ENCODE peak calls at places on chromosomes 4 and X, in five cellular contexts. U is GM23338, V is A673, T is left ventricle myocardium inferior, X is right lobe of liver. R is an unnamed sample.

GRCh38 chr4:129350800-129351199 is 254.8 kb downstream of the C4orf33 start:
- DNase-seq in U (no peak), X (no peak), V (no peak), T (no peak), R (no peak)

GRCh38 chr4:182863501-182863900 is 53.7 kb downstream of the DCTD start:
- DNase-seq in T (no peak), V (no peak), X (no peak), U (no peak), R (no peak)

GRCh38 chrX:29143356-29143755 is 556.1 kb downstream of the IL1RAPL1 start:
- DNase-seq in T (no peak), V (no peak), U (no peak), X (no peak), R (no peak)

GRCh38 chr4:40820101-40820500 is 70.3 kb downstream of the NSUN7 start:
- DNase-seq in X (no peak), V (no peak), T (no peak), U (no peak), R (no peak)

GRCh38 chrX:154032156-154032555 is 12.5 kb upstream of the IRAK1 start:
- DNase-seq in V (no peak), X (no peak), T (no peak), U (no peak), R (no peak)

GRCh38 chr4:79913581-79913980 is 159.4 kb downstream of the ANTXR2 start:
- DNase-seq in T (no peak), X (no peak), V (no peak), U (no peak), R (no peak)

GRCh38 chr4:8473198-8473919 is 32.8 kb downstream of the TRMT44 start:
- DNase-seq in V (no peak), X (no peak), T (no peak), U (no peak), R (no peak)

GRCh38 chr4:86718152-86718551 is 124.0 kb downstream of the PTPN13 start:
- DNase-seq in T (no peak), U (no peak), V (no peak), X (no peak), R (no peak)

GRCh38 chr4:110139815-110140214 is 58.6 kb downstream of the ELOVL6 start:
- DNase-seq in T (no peak), X (no peak), V (no peak), U (no peak), R (no peak)

GRCh38 chr4:7719354-7720174 is 220.1 kb downstream of the AFAP1 start:
- DNase-seq in T (peak; percentile 50), V (peak; percentile 69), U (peak; percentile 90), X (peak; percentile 71), R (peak; percentile 99)

GRCh38 chrX:23854945-23855344 is 52.8 kb downstream of the APOO start:
- DNase-seq in X (no peak), U (no peak), V (no peak), T (no peak), R (no peak)

GRCh38 chrX:17164936-17165335 is 210.1 kb upstream of the NHS start:
- DNase-seq in U (no peak), X (no peak), T (no peak), V (no peak), R (no peak)

GRCh38 chrX:23729214-23729613 is 13.9 kb downstream of the ACOT9 start:
- DNase-seq in V (no peak), U (no peak), T (no peak), X (no peak), R (no peak)

GRCh38 chr4:151198748-151199147 is 78.2 kb upstream of the PRSS48 start:
- DNase-seq in T (no peak), X (no peak), U (no peak), V (no peak), R (no peak)

GRCh38 chr4:47669946-47670345 is 167.9 kb downstream of the CORIN start:
- DNase-seq in U (no peak), X (no peak), V (no peak), T (no peak), R (no peak)

GRCh38 chr4:8761167-8761823 is 110.3 kb downstream of the HMX1 start:
- DNase-seq in T (no peak), V (no peak), U (no peak), X (no peak), R (no peak)

GRCh38 chrX:9459349-9459748 is 5.5 kb upstream of the TBL1X start:
- DNase-seq in V (no peak), U (no peak), X (no peak), T (no peak), R (no peak)

GRCh38 chr4:122718265-122718664 is 14.2 kb upstream of the BBS12 start:
- DNase-seq in T (no peak), X (no peak), V (no peak), U (no peak), R (no peak)

GRCh38 chrX:136162827-136163427 is 15.6 kb downstream of the FHL1 start:
- DNase-seq in X (peak; percentile 52), T (peak; percentile 54), V (peak; percentile 66), U (peak; percentile 71), R (peak; percentile 19)

GRCh38 chr4:156515295-156515694 is 456.3 kb downstream of the PDGFC start:
- DNase-seq in V (peak; percentile 62), X (no peak), U (no peak), T (no peak), R (no peak)

GRCh38 chr4:173367285-173367684 is 3.5 kb upstream of the SAP30 start:
- DNase-seq in X (no peak), U (no peak), T (no peak), V (peak; percentile 13), R (no peak)

GRCh38 chr4:109559625-109559982 is 442 bp upstream of the MCUB start:
- DNase-seq in V (no peak), T (peak; percentile 26), U (peak; percentile 75), X (no peak), R (no peak)

GRCh38 chrX:17247144-17247543 is 127.9 kb upstream of the NHS start:
- DNase-seq in T (no peak), X (no peak), U (no peak), V (no peak), R (no peak)

GRCh38 chr4:75495489-75495888 is 18.7 kb downstream of the RCHY1 start:
- DNase-seq in U (no peak), V (no peak), X (no peak), T (no peak), R (no peak)

GRCh38 chr4:75494563-75494962 is 19.6 kb downstream of the RCHY1 start:
- DNase-seq in U (no peak), X (no peak), V (no peak), T (no peak), R (no peak)

GRCh38 chr4:75484195-75484594 is 30.0 kb downstream of the RCHY1 start:
- DNase-seq in T (no peak), X (no peak), V (no peak), U (no peak), R (no peak)

GRCh38 chr4:75490155-75490554 is 24.0 kb downstream of the RCHY1 start:
- DNase-seq in V (no peak), X (no peak), U (peak; percentile 29), T (no peak), R (no peak)
- TF ChIP-seq CTCF in V (peak; percentile 23), X (no peak), U (no peak), T (peak; percentile 34), R (peak; percentile 56)

GRCh38 chrX:40922307-40922706 is 162.9 kb upstream of the USP9X start:
- DNase-seq in T (no peak), X (no peak), V (peak; percentile 33), U (peak; percentile 88), R (no peak)
- TF ChIP-seq CTCF in T (peak; percentile 26), X (no peak), V (peak; percentile 36), U (peak; percentile 74), R (peak; percentile 54)

GRCh38 chr4:124321370-124321769 is 391.2 kb downstream of the ANKRD50 start:
- DNase-seq in X (no peak), U (peak; percentile 24), V (peak; percentile 30), T (no peak), R (no peak)
- TF ChIP-seq CTCF in X (no peak), U (peak; percentile 57), V (peak; percentile 37), T (no peak), R (no peak)

DNA sequence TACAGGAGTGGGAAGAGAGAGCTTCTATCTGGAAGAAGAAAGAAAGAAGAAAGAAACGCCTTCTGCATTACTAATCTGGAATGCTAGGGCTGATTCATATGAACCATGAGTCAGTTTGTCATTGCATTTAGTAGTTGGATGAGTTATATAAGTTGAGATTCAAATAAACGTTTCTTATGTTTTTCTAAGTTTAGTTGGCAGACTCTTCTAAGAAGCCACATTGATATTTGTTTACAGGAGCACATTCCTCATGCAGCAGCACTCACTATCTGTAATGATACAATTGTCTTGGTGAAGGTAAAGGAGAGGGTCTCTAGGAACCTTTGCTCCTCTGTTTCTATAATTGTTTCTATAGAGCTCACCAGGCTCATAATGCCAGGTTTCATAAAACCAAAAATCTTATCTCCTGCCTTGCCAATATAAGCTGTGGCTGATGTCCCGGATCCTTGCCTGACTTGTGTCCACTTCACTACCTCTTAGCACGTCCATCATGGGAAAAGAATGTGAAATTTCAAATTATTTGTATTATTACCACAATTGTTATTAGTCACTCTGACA is 39.5 kb downstream of the HOPX start:
- DNase-seq in V (no peak), X (no peak), T (no peak), U (no peak), R (no peak)
- TF ChIP-seq CTCF in V (no peak), X (no peak), T (no peak), U (no peak), R (no peak)

GRCh38 chr4:53654300-53654758 is 63.0 kb upstream of the LNX1 start:
- DNase-seq in U (no peak), X (no peak), V (no peak), T (no peak), R (no peak)

GRCh38 chr4:53649357-53649756 is 58.1 kb upstream of the LNX1 start:
- DNase-seq in U (no peak), T (no peak), V (no peak), X (no peak), R (no peak)

GRCh38 chr4:53651142-53651720 is 59.9 kb upstream of the LNX1 start:
- DNase-seq in T (peak; percentile 37), U (no peak), X (no peak), V (no peak), R (no peak)

GRCh38 chr4:53656421-53656981 is 65.2 kb upstream of the LNX1 start:
- DNase-seq in U (no peak), T (no peak), V (no peak), X (no peak), R (no peak)

GRCh38 chr4:53653484-53654053 is 62.3 kb upstream of the LNX1 start:
- DNase-seq in T (no peak), X (peak; percentile 69), V (no peak), U (no peak), R (no peak)
- TF ChIP-seq CTCF in T (peak; percentile 30), X (peak; percentile 20), V (no peak), U (no peak), R (no peak)

GRCh38 chr4:69800599-69800998 is 40.2 kb upstream of the SULT1B1 start:
- DNase-seq in T (no peak), X (no peak), V (peak; percentile 36), U (no peak), R (no peak)
- TF ChIP-seq CTCF in T (no peak), X (no peak), V (no peak), U (no peak), R (no peak)